ENCODE peak calls at places on chromosomes 13 and 19, in ten cellular contexts. One of them, this sample, is unnamed.

GRCh38 chr13:33945477-33945876 is 127.5 kb downstream of the RFC3 start:
- DNase-seq in GM06990: no peak
- DNase-seq in iris pigment epithelial cell: no peak
- DNase-seq in EH: no peak
- DNase-seq in endothelial cell: no peak
- DNase-seq in OCI-M1: no peak
- DNase-seq in AG08396: no peak
- DNase-seq in Karpas-422: no peak
- DNase-seq in activated CD4-positive, alpha-beta T cell treated with anti-CD3 and anti-CD28 coated beads, Interleukin-2, amount 10 ng/mL, durations not matched to agents 7 days and 5 days: no peak
- DNase-seq in mesothelial cell of epicardium: no peak
- DNase-seq in this sample: no peak

GRCh38 chr19:38303517-38304351 is at the start of gene C19orf33:
- DNase-seq in Karpas-422: no peak
- DNase-seq in iris pigment epithelial cell: no peak
- DNase-seq in mesothelial cell of epicardium: no peak
- DNase-seq in GM06990: no peak
- DNase-seq in OCI-M1: no peak
- DNase-seq in EH: no peak
- DNase-seq in activated CD4-positive, alpha-beta T cell treated with anti-CD3 and anti-CD28 coated beads, Interleukin-2, amount 10 ng/mL, durations not matched to agents 7 days and 5 days: no peak
- DNase-seq in endothelial cell: no peak
- DNase-seq in AG08396: no peak
- DNase-seq in this sample: peak

GRCh38 chr13:36979361-36980040 is 19.6 kb downstream of the ALG5 start:
- DNase-seq in endothelial cell: no peak
- DNase-seq in EH: peak
- DNase-seq in GM06990: no peak
- DNase-seq in AG08396: peak
- DNase-seq in OCI-M1: no peak
- DNase-seq in activated CD4-positive, alpha-beta T cell treated with anti-CD3 and anti-CD28 coated beads, Interleukin-2, amount 10 ng/mL, durations not matched to agents 7 days and 5 days: no peak
- DNase-seq in Karpas-422: no peak
- DNase-seq in mesothelial cell of epicardium: no peak
- DNase-seq in iris pigment epithelial cell: peak
- DNase-seq in this sample: no peak

GRCh38 chr13:31485651-31486051 is 253.7 kb upstream of the RXFP2 start:
- DNase-seq in EH: no peak
- DNase-seq in activated CD4-positive, alpha-beta T cell treated with anti-CD3 and anti-CD28 coated beads, Interleukin-2, amount 10 ng/mL, durations not matched to agents 7 days and 5 days: no peak
- DNase-seq in iris pigment epithelial cell: peak
- DNase-seq in endothelial cell: no peak
- DNase-seq in OCI-M1: peak
- DNase-seq in GM06990: no peak
- DNase-seq in mesothelial cell of epicardium: no peak
- DNase-seq in Karpas-422: no peak
- DNase-seq in AG08396: no peak
- DNase-seq in this sample: no peak

GRCh38 chr13:97417698-97418097 is 16.3 kb upstream of the RAP2A start:
- DNase-seq in Karpas-422: no peak
- DNase-seq in endothelial cell: no peak
- DNase-seq in AG08396: no peak
- DNase-seq in OCI-M1: no peak
- DNase-seq in activated CD4-positive, alpha-beta T cell treated with anti-CD3 and anti-CD28 coated beads, Interleukin-2, amount 10 ng/mL, durations not matched to agents 7 days and 5 days: no peak
- DNase-seq in GM06990: no peak
- DNase-seq in mesothelial cell of epicardium: no peak
- DNase-seq in EH: no peak
- DNase-seq in iris pigment epithelial cell: no peak
- DNase-seq in this sample: no peak

GRCh38 chr13:93805736-93806135 is 579.1 kb downstream of the GPC6 start:
- DNase-seq in AG08396: no peak
- DNase-seq in Karpas-422: no peak
- DNase-seq in EH: no peak
- DNase-seq in GM06990: no peak
- DNase-seq in endothelial cell: no peak
- DNase-seq in iris pigment epithelial cell: no peak
- DNase-seq in activated CD4-positive, alpha-beta T cell treated with anti-CD3 and anti-CD28 coated beads, Interleukin-2, amount 10 ng/mL, durations not matched to agents 7 days and 5 days: no peak
- DNase-seq in OCI-M1: no peak
- DNase-seq in mesothelial cell of epicardium: no peak
- DNase-seq in this sample: no peak

GRCh38 chr19:932647-933552 is 7.1 kb downstream of the ARID3A start:
- DNase-seq in EH: peak
- DNase-seq in activated CD4-positive, alpha-beta T cell treated with anti-CD3 and anti-CD28 coated beads, Interleukin-2, amount 10 ng/mL, durations not matched to agents 7 days and 5 days: peak
- DNase-seq in iris pigment epithelial cell: peak
- DNase-seq in mesothelial cell of epicardium: no peak
- DNase-seq in Karpas-422: no peak
- DNase-seq in OCI-M1: no peak
- DNase-seq in AG08396: peak
- DNase-seq in GM06990: peak
- DNase-seq in endothelial cell: peak
- DNase-seq in this sample: peak

GRCh38 chr13:98436379-98436909 is 140.5 kb downstream of the STK24 start:
- DNase-seq in AG08396: no peak
- DNase-seq in endothelial cell: no peak
- DNase-seq in iris pigment epithelial cell: no peak
- DNase-seq in OCI-M1: no peak
- DNase-seq in GM06990: no peak
- DNase-seq in mesothelial cell of epicardium: no peak
- DNase-seq in EH: no peak
- DNase-seq in activated CD4-positive, alpha-beta T cell treated with anti-CD3 and anti-CD28 coated beads, Interleukin-2, amount 10 ng/mL, durations not matched to agents 7 days and 5 days: no peak
- DNase-seq in Karpas-422: no peak
- DNase-seq in this sample: no peak

GRCh38 chr13:40125336-40125735 is 469.9 kb downstream of the COG6 start:
- DNase-seq in mesothelial cell of epicardium: no peak
- DNase-seq in OCI-M1: no peak
- DNase-seq in EH: no peak
- DNase-seq in activated CD4-positive, alpha-beta T cell treated with anti-CD3 and anti-CD28 coated beads, Interleukin-2, amount 10 ng/mL, durations not matched to agents 7 days and 5 days: no peak
- DNase-seq in Karpas-422: peak
- DNase-seq in iris pigment epithelial cell: no peak
- DNase-seq in endothelial cell: no peak
- DNase-seq in AG08396: no peak
- DNase-seq in GM06990: no peak
- DNase-seq in this sample: no peak

GRCh38 chr13:41802033-41802683 is 158.8 kb downstream of the VWA8 start:
- DNase-seq in Karpas-422: no peak
- DNase-seq in activated CD4-positive, alpha-beta T cell treated with anti-CD3 and anti-CD28 coated beads, Interleukin-2, amount 10 ng/mL, durations not matched to agents 7 days and 5 days: no peak
- DNase-seq in endothelial cell: no peak
- DNase-seq in GM06990: no peak
- DNase-seq in mesothelial cell of epicardium: no peak
- DNase-seq in EH: no peak
- DNase-seq in OCI-M1: no peak
- DNase-seq in AG08396: no peak
- DNase-seq in iris pigment epithelial cell: no peak
- DNase-seq in this sample: no peak